ENCODE peak calls at places on chromosomes 3 and 15, in eight cellular contexts. V, K, S, H, A, X, B and R are unnamed samples. For H3K27me3 and H3K4me1, the result is how much of the 10 kb centered on the place peaks cover.

GRCh38 chr15:57298204-57298603 is 78.1 kb upstream of the CGNL1 start:
- DNase-seq in X (no peak), S (no peak), H (no peak), K (no peak), A (no peak), V (no peak), B (no peak), R (no peak)

GRCh38 chr15:65927545-65927944 is 58.3 kb downstream of the RAB11A start:
- DNase-seq in H (no peak), A (no peak), V (no peak), B (no peak), X (no peak), K (no peak), S (no peak), R (no peak)

GRCh38 chr3:55189359-55189801 is 261.5 kb upstream of the LRTM1 start:
- DNase-seq in X (no peak), K (no peak), S (peak), V (no peak), B (no peak), A (no peak), H (no peak), R (no peak)

GRCh38 chr3:99854899-99855298 is 37.2 kb downstream of the CMSS1 start:
- DNase-seq in K (no peak), X (no peak), A (no peak), H (no peak), V (no peak), B (no peak), S (no peak), R (no peak)

GRCh38 chr3:187025656-187026320 is 95.5 kb downstream of the ST6GAL1 start:
- DNase-seq in A (no peak), S (no peak), X (no peak), K (no peak), V (no peak), B (no peak), H (peak), R (no peak)

GRCh38 chr15:42457445-42458442 is 33.2 kb downstream of the ZNF106 start:
- DNase-seq in B (peak), S (peak), A (peak), H (peak), X (peak), K (peak), V (peak), R (peak)

GRCh38 chr3:177294221-177294620 is 96.9 kb upstream of the TBL1XR1 start:
- DNase-seq in B (no peak), A (peak), H (peak), X (no peak), S (peak), V (no peak), K (peak), R (no peak)

GRCh38 chr3:30034246-30034991 is 572.0 kb upstream of the TGFBR2 start:
- DNase-seq in S (no peak), B (no peak), V (no peak), X (no peak), H (no peak), A (no peak), K (no peak), R (no peak)

GRCh38 chr3:153285982-153286381 is 124.0 kb downstream of the RAP2B start:
- DNase-seq in K (no peak), X (no peak), S (no peak), B (no peak), A (no peak), H (no peak), V (no peak), R (no peak)

GRCh38 chr3:88984266-88984665 is 123.2 kb upstream of the EPHA3 start:
- DNase-seq in B (no peak), S (no peak), H (no peak), K (no peak), A (no peak), X (no peak), V (no peak), R (no peak)

GRCh38 chr3:124248471-124249028 is 256.6 kb upstream of the ROPN1 start:
- DNase-seq in A (peak), H (no peak), S (peak), K (peak), X (peak), B (no peak), V (peak), R (no peak)

GRCh38 chr3:72177075-72178050 is 392.4 kb upstream of the PROK2 start:
- DNase-seq in X (peak), K (peak), V (peak), B (peak), H (no peak), S (peak), A (peak), R (no peak)

GRCh38 chr3:106208979-106209378 is 340.2 kb upstream of the CBLB start:
- DNase-seq in V (no peak), H (no peak), B (no peak), A (no peak), K (no peak), S (no peak), X (peak), R (no peak)

GRCh38 chr3:16513141-16514020 is at the start of gene RFTN1:
- DNase-seq in A (peak), K (peak), V (peak), H (peak), B (peak), S (peak), X (peak), R (peak)

GRCh38 chr3:160400631-160401150 is 1.2 kb downstream of the SMC4 start:
- DNase-seq in H (peak), A (no peak), X (no peak), K (peak), S (peak), V (peak), B (peak), R (no peak)

GRCh38 chr15:68330911-68331310 is 53.4 kb downstream of the FEM1B start:
- DNase-seq in X (no peak), B (no peak), H (peak), S (no peak), K (no peak), A (no peak), V (no peak), R (no peak)

GRCh38 chr3:45176912-45177311 is 30.7 kb upstream of the CDCP1 start:
- DNase-seq in H (no peak), K (peak), V (no peak), X (no peak), A (no peak), B (no peak), S (no peak), R (no peak)

GRCh38 chr3:43996379-43997301 is 245.0 kb upstream of the TOPAZ1 start:
- DNase-seq in H (peak), A (no peak), V (no peak), S (no peak), X (peak), B (no peak), K (peak), R (no peak)

GRCh38 chr3:53534996-53535395 is 40.6 kb downstream of the CACNA1D start:
- DNase-seq in V (no peak), H (no peak), A (no peak), X (no peak), S (no peak), B (no peak), K (peak), R (no peak)

GRCh38 chr15:39332846-39333245 is 248.0 kb upstream of the THBS1 start:
- DNase-seq in A (no peak), X (no peak), B (no peak), H (no peak), K (no peak), V (no peak), S (no peak), R (no peak)

GRCh38 chr3:63193647-63194046 is 84.5 kb upstream of the SYNPR start:
- DNase-seq in X (peak), B (no peak), V (no peak), K (no peak), H (peak), A (no peak), S (no peak), R (no peak)

GRCh38 chr3:42159706-42160472 is 68.7 kb downstream of the TRAK1 start:
- DNase-seq in A (no peak), S (peak), X (peak), B (no peak), V (peak), K (peak), H (peak), R (peak)

GRCh38 chr3:186194451-186194811 is 85.5 kb upstream of the ETV5 start:
- DNase-seq in K (no peak), X (no peak), S (no peak), B (no peak), V (no peak), A (no peak), H (no peak), R (no peak)

GRCh38 chr15:101210466-101210865 is 41.4 kb downstream of the CHSY1 start:
- DNase-seq in A (no peak), H (no peak), S (no peak), V (no peak), B (no peak), K (no peak), X (no peak), R (no peak)

GRCh38 chr15:78205856-78206255 is 28.5 kb downstream of the ACSBG1 start:
- DNase-seq in A (no peak), V (no peak), B (no peak), H (no peak), S (no peak), K (peak), X (no peak), R (peak)

GRCh38 chr3:64199933-64200332 is 25.3 kb downstream of the PRICKLE2 start:
- DNase-seq in A (no peak), V (no peak), K (no peak), H (no peak), B (no peak), X (no peak), S (no peak), R (no peak)

DNA sequence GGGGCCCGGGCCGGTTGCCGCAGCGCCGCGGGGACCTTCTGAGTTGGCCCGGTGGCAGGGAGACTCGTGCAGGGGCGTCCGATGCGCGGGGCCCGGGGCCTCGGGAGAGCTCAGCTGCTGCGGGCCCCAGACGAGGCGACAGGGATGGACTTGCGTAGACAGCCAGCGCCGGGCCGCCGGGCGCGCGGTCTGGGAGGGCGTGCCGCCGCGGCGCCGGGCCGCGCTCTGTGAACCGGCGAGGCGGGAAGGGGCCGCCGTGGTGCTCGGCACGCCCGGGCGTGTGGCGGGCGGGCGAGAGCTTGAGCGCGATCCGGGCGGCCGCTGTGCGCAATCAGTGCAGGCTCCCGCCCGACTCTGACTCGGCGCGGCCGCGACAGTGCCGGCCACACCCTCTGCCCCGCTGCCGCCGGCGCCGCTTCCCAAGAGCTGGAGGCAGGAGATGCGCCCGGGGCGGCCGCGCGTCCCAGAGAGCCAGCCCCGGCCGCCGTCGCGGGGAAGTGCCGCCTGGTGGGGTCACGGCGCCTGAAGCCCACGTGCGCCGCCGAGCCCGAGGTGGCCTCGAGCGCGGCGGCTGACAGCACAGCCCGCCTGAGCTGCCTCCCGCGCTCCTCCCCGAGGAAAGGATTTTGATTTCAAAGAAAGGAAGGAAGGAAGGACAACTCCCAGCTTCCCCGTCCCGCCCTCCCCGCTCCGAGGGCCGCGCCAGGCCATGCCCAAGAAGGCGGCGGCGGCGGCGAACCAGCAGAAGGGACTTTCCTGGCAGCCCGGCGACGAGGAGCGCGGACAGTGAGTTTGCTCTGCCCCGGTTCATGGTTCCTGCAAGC is 669 bp downstream of the TLNRD1 start:
- DNase-seq in H (peak), V (peak), X (peak), B (peak), K (peak), A (peak), S (peak), R (peak)
- TF ChIP-seq POLR2A in H (peak), V (peak), X (peak), B (peak), K (no peak), A (no peak), S (peak), R (no peak)

GRCh38 chr3:141170678-141171295 is 60.8 kb upstream of the PXYLP1 start:
- DNase-seq in H (no peak), K (no peak), B (no peak), S (no peak), A (no peak), V (no peak), X (no peak), R (no peak)
- H3K27me3 ChIP-seq in H (under half), K (under half), B (under half), S (under half), A (under half), V (under half), X (under half), R (under half)

GRCh38 chr15:94266000-94266399 is 34.6 kb downstream of the MCTP2 start:
- DNase-seq in K (no peak), B (no peak), A (no peak), S (no peak), V (no peak), X (no peak), H (no peak), R (no peak)
- H3K4me1 ChIP-seq in K (under half), B (under half), A (under half), S (under half), V (under half), X (under half), H (under half), R (under half)

GRCh38 chr3:194559530-194559929 is 72.7 kb upstream of the ATP13A3 start:
- DNase-seq in S (no peak), X (no peak), H (no peak), B (no peak), K (peak), A (no peak), V (no peak), R (no peak)

GRCh38 chr3:194555175-194556062 is 68.6 kb upstream of the ATP13A3 start:
- DNase-seq in K (no peak), B (no peak), S (no peak), H (peak), X (no peak), A (no peak), V (no peak), R (no peak)

GRCh38 chr3:194554488-194555098 is 67.8 kb upstream of the ATP13A3 start:
- DNase-seq in K (no peak), X (no peak), V (no peak), A (no peak), H (peak), S (no peak), B (no peak), R (no peak)

GRCh38 chr3:194560047-194560446 is 73.2 kb downstream of the TMEM44 start:
- DNase-seq in H (no peak), S (no peak), X (no peak), K (no peak), A (no peak), V (no peak), B (no peak), R (no peak)

DNA sequence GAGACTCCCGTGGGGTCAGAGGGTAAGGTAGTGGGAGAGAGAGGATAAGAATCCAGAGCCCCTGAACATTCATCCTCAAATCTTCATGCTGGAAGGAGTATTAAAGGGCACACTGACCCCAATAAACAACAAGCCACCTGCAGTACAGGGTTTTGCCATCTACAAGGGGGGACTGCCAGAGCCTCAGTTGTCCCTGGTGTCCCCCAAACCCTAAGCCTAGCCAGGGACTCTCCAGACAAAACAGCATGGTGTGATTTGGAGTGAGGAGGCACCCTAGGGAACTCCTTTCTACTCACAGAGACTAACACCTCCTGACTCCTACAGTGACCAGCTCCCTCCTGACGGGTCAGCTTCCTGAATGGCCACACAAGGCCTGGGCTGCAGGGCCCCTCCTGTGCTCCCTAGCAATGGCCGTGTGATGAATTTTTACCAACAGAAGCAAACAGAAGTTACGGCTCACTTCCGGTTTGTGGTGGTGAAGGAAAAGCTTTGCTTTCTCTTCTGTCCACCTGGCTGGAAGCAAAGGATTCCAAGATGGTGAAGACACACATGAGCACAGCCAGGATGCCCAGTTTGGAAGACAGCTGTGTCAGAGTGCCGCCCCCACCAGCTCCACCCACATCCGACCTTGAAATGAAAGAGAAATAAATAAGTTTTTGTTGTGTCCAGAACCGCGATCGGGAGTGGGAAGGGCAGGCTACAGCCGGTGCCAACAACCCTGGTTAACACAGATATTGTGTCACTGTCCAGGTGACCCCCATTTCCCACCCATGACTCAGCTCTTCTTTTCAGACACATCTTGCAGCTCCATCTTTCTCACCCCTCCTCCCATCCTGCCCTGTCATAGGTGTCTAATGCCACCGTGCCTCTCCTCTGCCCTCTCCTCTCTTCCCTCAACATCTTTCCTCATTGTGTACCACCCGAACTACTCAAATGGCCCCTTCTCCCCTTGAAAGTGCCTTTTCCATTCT is 69.6 kb upstream of the ATP13A3 start:
- DNase-seq in H (no peak), V (no peak), A (no peak), K (peak), S (no peak), X (peak), B (peak), R (peak)
- TF ChIP-seq POLR2A in H (no peak), V (no peak), A (no peak), K (no peak), S (no peak), X (no peak), B (no peak), R (no peak)

GRCh38 chr3:139934557-139935070 is 371 bp upstream of the CLSTN2 start:
- DNase-seq in A (peak), H (peak), K (peak), V (peak), B (peak), S (peak), X (no peak), R (no peak)
- H3K27me3 ChIP-seq in A (under half), H (under half), K (under half), V (under half), B (under half), S (under half), X (under half), R (under half)

DNA sequence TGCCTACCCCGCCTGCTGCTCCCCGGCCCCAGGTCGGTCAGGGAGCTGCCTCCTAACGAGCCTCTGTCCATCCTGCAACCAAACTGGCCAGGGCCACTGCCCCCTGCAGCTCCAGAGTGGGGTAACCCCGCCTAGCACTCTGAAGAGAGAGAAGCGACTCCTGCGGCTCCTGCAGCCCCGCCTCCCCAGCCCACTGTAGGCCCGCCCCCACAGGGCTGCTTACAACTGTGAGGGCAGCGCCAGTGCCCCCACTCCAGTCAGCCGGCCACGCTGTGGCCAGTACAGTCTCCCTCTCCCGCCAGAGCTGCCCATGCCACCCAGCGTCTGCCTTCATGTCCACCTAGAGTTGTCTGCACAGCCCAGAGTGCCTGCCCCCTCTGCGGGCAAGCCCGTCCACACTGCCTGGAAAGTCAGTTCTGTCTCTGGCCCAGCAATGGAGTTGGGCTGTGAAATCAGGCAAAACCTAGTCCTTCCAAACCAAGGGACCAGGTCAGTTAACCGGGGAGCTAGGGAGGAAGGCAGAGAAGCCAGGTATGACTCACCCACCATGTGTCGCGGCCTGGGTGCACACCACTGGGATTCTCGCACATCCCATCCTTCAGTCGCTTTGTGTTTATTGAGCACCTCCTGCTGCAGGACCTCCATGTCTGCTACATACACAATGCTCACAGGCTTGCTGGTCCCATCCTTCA is 2.4 kb downstream of the UCN2 start:
- DNase-seq in S (peak), V (peak), H (peak), A (peak), B (peak), K (peak), X (peak), R (peak)
- H3K4me1 ChIP-seq in S (under half), V (half or more), H (under half), A (under half), B (under half), K (under half), X (under half), R (under half)

GRCh38 chr3:10002951-10003350 is 16.3 kb upstream of the EMC3 start:
- DNase-seq in K (no peak), S (no peak), A (no peak), V (no peak), B (no peak), H (no peak), X (no peak), R (no peak)
- TF ChIP-seq POLR2A in K (no peak), S (no peak), A (no peak), V (no peak), B (no peak), H (no peak), X (no peak), R (no peak)

GRCh38 chr15:80204231-80204630 is 47.8 kb downstream of the CTXND1 start:
- DNase-seq in B (no peak), H (no peak), X (no peak), V (no peak), S (no peak), K (no peak), A (no peak), R (no peak)

GRCh38 chr15:80202016-80202315 is 49.2 kb downstream of the FAH start:
- DNase-seq in B (no peak), A (no peak), H (no peak), X (no peak), V (no peak), S (no peak), K (no peak), R (no peak)

GRCh38 chr15:80202641-80203360 is 49.2 kb downstream of the CTXND1 start:
- DNase-seq in H (no peak), A (no peak), B (no peak), S (no peak), X (no peak), K (no peak), V (no peak), R (no peak)

GRCh38 chr15:80201256-80202015 is 48.6 kb downstream of the FAH start:
- DNase-seq in B (no peak), A (no peak), X (no peak), V (no peak), H (no peak), S (no peak), K (no peak), R (no peak)

DNA sequence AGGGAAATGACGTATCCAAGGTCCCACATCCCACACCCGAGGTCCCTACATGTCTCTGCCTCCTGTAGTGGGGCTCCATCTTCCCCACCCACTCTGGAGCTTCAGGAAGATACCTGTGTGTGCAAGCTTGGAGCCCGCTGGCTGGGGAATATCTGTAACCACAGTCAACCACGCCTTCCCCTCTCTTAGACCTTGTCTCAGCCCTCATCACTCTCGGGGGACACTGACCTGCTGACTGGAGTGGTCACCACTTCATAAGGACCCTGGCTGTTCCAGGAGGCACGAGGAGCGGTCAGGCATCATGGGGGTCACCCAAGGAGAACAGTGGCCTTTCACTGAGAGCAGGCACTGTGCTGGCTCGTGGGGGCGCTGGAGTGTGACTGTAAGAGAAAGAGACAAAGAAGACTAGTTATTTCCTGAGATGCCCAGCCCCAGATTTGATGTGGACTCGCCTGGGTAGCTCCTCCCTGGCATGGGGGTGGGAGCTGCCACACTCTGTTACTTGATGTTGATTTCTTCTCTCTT is 48.6 kb downstream of the CTXND1 start:
- DNase-seq in X (no peak), H (no peak), V (no peak), B (no peak), K (no peak), S (no peak), A (no peak), R (no peak)
- H3K27me3 ChIP-seq in X (under half), H (under half), V (under half), B (under half), K (under half), S (under half), A (under half), R (under half)